ENCODE peak calls at places on chromosomes 6 and 20, in eight cellular contexts. P, V, R, C, F, G, B and K are unnamed samples.

GRCh38 chr6:3136361-3136760 is 17.9 kb downstream of the BPHL start:
- DNase-seq in P (no peak), V (no peak), R (no peak), C (no peak), F (no peak), G (no peak), B (no peak), K (no peak)

GRCh38 chr20:58839474-58839874 is 11.2 kb downstream of the GNAS-AS1 start:
- DNase-seq in P (peak), V (no peak), R (peak), C (no peak), F (peak), G (peak), B (no peak), K (no peak)

GRCh38 chr6:21999012-21999528 is 297.8 kb downstream of the PRL start:
- DNase-seq in P (peak), V (no peak), R (peak), C (peak), F (peak), G (peak), B (no peak), K (peak)

GRCh38 chr6:148345176-148345575 is 2.5 kb downstream of the SASH1 start:
- DNase-seq in P (no peak), V (no peak), R (no peak), C (no peak), F (no peak), G (no peak), B (no peak), K (no peak)

GRCh38 chr6:157493576-157493975 is 112.6 kb downstream of the ZDHHC14 start:
- DNase-seq in P (no peak), V (no peak), R (no peak), C (no peak), F (no peak), G (no peak), B (peak), K (no peak)

GRCh38 chr6:89999995-90000825 is 105.9 kb downstream of the GJA10 start:
- DNase-seq in P (no peak), V (no peak), R (no peak), C (no peak), F (no peak), G (no peak), B (no peak), K (no peak)

GRCh38 chr6:77462359-77463307 is 658 bp downstream of the HTR1B start:
- DNase-seq in P (no peak), V (no peak), R (peak), C (peak), F (no peak), G (no peak), B (peak), K (peak)

GRCh38 chr6:42007753-42008528 is 42.4 kb upstream of the TAF8 start:
- DNase-seq in P (no peak), V (no peak), R (no peak), C (no peak), F (no peak), G (no peak), B (no peak), K (no peak)

GRCh38 chr20:38143646-38144554 is 21.2 kb downstream of the TGM2 start:
- DNase-seq in P (peak), V (peak), R (peak), C (peak), F (peak), G (peak), B (peak), K (peak)

GRCh38 chr6:5179917-5180316 is 80.8 kb downstream of the LYRM4 start:
- DNase-seq in P (peak), V (no peak), R (no peak), C (no peak), F (no peak), G (no peak), B (no peak), K (no peak)

GRCh38 chr6:133512410-133513016 is 271.4 kb downstream of the EYA4 start:
- DNase-seq in P (peak), V (peak), R (peak), C (peak), F (peak), G (peak), B (peak), K (peak)

GRCh38 chr6:72940265-72940664 is 285.0 kb downstream of the KHDC1L start:
- DNase-seq in P (no peak), V (no peak), R (no peak), C (no peak), F (no peak), G (no peak), B (no peak), K (no peak)

GRCh38 chr6:46221221-46221793 is 50.5 kb upstream of the ENPP5 start:
- DNase-seq in P (peak), V (no peak), R (peak), C (peak), F (peak), G (peak), B (no peak), K (peak)

GRCh38 chr6:24105146-24105545 is 20.9 kb upstream of the NRSN1 start:
- DNase-seq in P (no peak), V (no peak), R (no peak), C (no peak), F (no peak), G (no peak), B (no peak), K (no peak)

GRCh38 chr6:43771858-43772570 is 2.0 kb downstream of the VEGFA start:
- DNase-seq in P (no peak), V (peak), R (peak), C (peak), F (peak), G (no peak), B (peak), K (no peak)

GRCh38 chr6:157879873-157880254 is 56.8 kb downstream of the SNX9 start:
- DNase-seq in P (no peak), V (no peak), R (no peak), C (no peak), F (no peak), G (no peak), B (no peak), K (no peak)

GRCh38 chr6:126811307-126811706 is 307.2 kb upstream of the RSPO3 start:
- DNase-seq in P (peak), V (peak), R (peak), C (no peak), F (peak), G (peak), B (no peak), K (peak)

GRCh38 chr20:14828459-14828858 is 491.0 kb upstream of the FLRT3 start:
- DNase-seq in P (no peak), V (no peak), R (no peak), C (no peak), F (no peak), G (no peak), B (no peak), K (no peak)

GRCh38 chr6:26571592-26572296 is 25.0 kb upstream of the ABT1 start:
- DNase-seq in P (peak), V (peak), R (peak), C (peak), F (peak), G (peak), B (peak), K (peak)

GRCh38 chr20:61877776-61878477 is 187.8 kb downstream of the TAF4 start:
- DNase-seq in P (no peak), V (no peak), R (no peak), C (no peak), F (no peak), G (no peak), B (no peak), K (no peak)

GRCh38 chr6:104771258-104771832 is 88.4 kb downstream of the HACE1 start:
- DNase-seq in P (peak), V (no peak), R (peak), C (no peak), F (peak), G (peak), B (no peak), K (no peak)

GRCh38 chr6:33607784-33608161 is 13.3 kb upstream of the ITPR3 start:
- DNase-seq in P (no peak), V (no peak), R (no peak), C (no peak), F (no peak), G (no peak), B (peak), K (no peak)

GRCh38 chr6:22320750-22321149 is 23.9 kb upstream of the PRL start:
- DNase-seq in P (peak), V (no peak), R (peak), C (peak), F (peak), G (peak), B (no peak), K (peak)

GRCh38 chr6:104653786-104654185 is 205.9 kb downstream of the HACE1 start:
- DNase-seq in P (no peak), V (no peak), R (no peak), C (no peak), F (no peak), G (no peak), B (no peak), K (no peak)

GRCh38 chr20:53943522-53944291 is 126.7 kb downstream of the BCAS1 start:
- DNase-seq in P (peak), V (no peak), R (peak), C (no peak), F (peak), G (peak), B (no peak), K (peak)

GRCh38 chr20:10714236-10714975 is 40.6 kb upstream of the JAG1 start:
- DNase-seq in P (no peak), V (no peak), R (no peak), C (no peak), F (no peak), G (no peak), B (no peak), K (peak)

DNA sequence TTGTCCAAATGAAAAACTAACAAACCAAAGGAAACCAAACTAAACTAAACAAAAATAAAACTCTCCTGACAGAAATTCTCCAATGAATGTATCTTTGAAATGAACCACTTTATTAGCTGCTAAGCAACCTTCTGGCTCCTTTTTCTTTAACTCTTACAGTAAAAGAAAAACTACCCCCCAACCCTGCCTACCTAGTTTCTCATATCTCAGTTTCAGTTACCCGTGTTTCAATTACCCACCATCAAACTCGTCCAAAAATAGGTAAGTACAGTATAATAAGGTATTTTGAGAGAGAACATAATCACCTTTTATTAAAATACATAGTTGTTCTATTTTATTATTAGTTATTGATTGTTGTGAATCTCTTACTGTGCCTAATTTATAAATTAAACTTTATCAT is 177.4 kb upstream of the THEMIS start:
- DNase-seq in P (no peak), V (no peak), R (no peak), C (no peak), F (no peak), G (no peak), B (no peak), K (no peak)
- H3K4me3 ChIP-seq in P (no peak), V (no peak), R (no peak), C (no peak), F (no peak), G (no peak), B (no peak), K (no peak)

DNA sequence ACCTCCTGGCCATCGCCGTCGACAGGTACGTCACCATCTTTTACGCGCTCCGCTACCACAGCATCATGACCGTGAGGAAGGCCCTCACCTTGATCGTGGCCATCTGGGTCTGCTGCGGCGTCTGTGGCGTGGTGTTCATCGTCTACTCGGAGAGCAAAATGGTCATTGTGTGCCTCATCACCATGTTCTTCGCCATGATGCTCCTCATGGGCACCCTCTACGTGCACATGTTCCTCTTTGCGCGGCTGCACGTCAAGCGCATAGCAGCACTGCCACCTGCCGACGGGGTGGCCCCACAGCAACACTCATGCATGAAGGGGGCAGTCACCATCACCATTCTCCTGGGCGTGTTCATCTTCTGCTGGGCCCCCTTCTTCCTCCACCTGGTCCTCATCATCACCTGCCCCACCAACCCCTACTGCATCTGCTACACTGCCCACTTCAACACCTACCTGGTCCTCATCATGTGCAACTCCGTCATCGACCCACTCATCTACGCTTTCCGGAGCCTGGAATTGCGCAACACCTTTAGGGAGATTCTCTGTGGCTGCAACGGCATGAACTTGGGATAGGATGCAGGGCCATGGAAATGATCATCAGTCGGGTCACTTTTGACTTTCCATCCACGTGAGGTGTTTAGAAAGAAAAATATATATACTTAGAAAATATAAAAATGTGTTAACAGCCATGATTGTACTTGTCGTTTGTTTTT is 868 bp downstream of the MC3R start:
- DNase-seq in P (no peak), V (no peak), R (no peak), C (no peak), F (peak), G (no peak), B (peak), K (no peak)
- TF ChIP-seq CTCF in P (peak), V (peak), R (peak), C (peak), F (peak), G (no peak), B (peak), K (peak)

GRCh38 chr20:8213270-8213669 is 81.2 kb downstream of the PLCB1 start:
- DNase-seq in P (no peak), V (no peak), R (no peak), C (no peak), F (no peak), G (no peak), B (no peak), K (no peak)

GRCh38 chr20:8216375-8217200 is 84.5 kb downstream of the PLCB1 start:
- DNase-seq in P (no peak), V (no peak), R (no peak), C (no peak), F (no peak), G (no peak), B (no peak), K (no peak)

GRCh38 chr20:8212286-8212685 is 80.2 kb downstream of the PLCB1 start:
- DNase-seq in P (peak), V (no peak), R (no peak), C (no peak), F (no peak), G (no peak), B (no peak), K (peak)

GRCh38 chr20:8215516-8215915 is 83.5 kb downstream of the PLCB1 start:
- DNase-seq in P (peak), V (no peak), R (peak), C (peak), F (peak), G (peak), B (no peak), K (peak)

DNA sequence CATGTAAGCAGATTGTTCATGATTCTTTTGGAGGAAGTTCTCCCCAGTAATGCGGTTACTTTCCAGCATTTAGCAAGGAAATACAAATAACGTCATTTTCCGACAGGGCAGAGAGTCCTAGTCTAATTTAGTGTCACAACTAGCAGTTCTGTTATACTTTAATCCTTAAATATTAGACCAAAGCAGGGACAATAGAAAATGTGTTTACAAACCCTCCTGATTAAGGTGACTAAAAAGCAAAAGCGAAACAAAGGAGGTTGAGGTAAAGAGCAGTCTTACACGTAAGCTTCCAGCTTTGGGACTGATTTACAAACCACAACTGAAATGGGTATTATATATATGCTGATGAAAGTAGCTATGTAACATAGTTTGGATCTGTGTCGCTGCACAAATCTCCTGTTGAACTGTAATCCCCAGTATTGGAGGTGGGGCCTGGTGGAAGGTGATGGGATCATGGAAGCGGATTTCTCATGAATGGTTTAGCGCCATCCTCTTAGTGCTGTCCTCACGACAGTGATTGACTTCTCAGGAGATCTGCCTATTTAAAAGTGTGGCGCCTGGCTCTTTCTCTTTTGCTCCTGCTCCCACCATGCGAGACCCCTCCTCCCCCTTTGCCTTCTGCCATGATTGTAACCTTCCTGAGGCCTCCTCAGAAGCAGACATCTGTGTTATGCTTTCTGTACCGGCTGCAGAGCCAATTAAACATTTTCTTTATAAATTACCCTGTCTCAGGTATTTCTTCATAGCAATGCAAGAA is 81.9 kb downstream of the PLCB1 start:
- DNase-seq in P (no peak), V (no peak), R (no peak), C (no peak), F (no peak), G (no peak), B (no peak), K (no peak)
- H3K4me3 ChIP-seq in P (no peak), V (no peak), R (no peak), C (no peak), F (no peak), G (no peak), B (no peak), K (no peak)

GRCh38 chr20:18532626-18533025 is 24.9 kb downstream of the SEC23B start:
- DNase-seq in P (no peak), V (no peak), R (no peak), C (no peak), F (no peak), G (no peak), B (no peak), K (no peak)
- TF ChIP-seq CTCF in P (no peak), V (no peak), R (no peak), C (no peak), F (no peak), G (no peak), B (no peak), K (no peak)

DNA sequence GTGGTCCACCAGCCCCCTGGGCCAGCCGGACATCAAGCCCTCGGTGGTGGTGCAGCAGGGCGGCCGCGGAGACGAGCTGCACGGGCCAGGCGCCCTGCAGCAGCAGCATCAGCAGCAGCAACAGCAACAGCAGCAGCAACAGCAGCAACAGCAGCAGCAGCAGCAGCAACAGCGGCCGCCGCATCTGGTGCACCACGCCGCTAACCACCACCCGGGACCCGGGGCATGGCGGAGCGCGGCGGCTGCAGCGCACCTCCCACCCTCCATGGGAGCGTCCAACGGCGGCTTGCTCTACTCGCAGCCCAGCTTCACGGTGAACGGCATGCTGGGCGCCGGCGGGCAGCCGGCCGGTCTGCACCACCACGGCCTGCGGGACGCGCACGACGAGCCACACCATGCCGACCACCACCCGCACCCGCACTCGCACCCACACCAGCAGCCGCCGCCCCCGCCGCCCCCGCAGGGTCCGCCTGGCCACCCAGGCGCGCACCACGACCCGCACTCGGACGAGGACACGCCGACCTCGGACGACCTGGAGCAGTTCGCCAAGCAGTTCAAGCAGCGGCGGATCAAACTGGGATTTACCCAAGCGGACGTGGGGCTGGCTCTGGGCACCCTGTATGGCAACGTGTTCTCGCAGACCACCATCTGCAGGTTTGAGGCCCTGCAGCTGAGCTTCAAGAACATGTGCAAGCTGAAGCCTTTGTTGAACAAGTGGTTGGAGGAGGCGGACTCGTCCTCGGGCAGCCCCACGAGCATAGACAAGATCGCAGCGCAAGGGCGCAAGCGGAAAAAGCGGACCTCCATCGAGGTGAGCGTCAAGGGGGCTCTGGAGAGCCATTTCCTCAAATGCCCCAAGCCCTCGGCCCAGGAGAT is 1.0 kb downstream of the POU3F2 start:
- DNase-seq in P (no peak), V (no peak), R (no peak), C (no peak), F (no peak), G (no peak), B (no peak), K (peak)
- H3K4me3 ChIP-seq in P (no peak), V (no peak), R (peak), C (peak), F (no peak), G (peak), B (no peak), K (peak)

DNA sequence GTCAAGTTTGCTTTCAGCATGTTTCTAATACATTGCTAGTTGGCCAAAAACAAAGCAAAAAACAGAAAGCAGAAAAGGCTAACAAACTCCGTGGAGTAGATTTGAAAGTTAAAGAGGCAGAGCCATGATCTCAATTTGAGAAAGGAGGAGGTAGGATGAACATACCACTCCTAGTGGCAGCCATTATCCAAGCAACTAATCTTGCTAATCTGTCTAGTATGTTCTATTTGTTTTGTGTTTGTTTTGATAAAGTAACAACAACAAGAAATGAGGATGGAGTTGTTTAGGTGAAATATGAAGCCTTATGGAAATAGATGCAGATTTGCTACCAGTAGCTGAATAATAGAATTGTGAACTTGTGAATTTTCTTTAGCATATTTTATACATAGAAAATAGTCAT is 295.5 kb upstream of the PRDM1 start:
- DNase-seq in P (no peak), V (no peak), R (peak), C (no peak), F (no peak), G (no peak), B (no peak), K (no peak)
- TF ChIP-seq CTCF in P (peak), V (no peak), R (peak), C (peak), F (no peak), G (peak), B (no peak), K (peak)

GRCh38 chr20:44582321-44583025 is at the start of gene PKIG:
- DNase-seq in P (peak), V (no peak), R (peak), C (peak), F (peak), G (peak), B (no peak), K (peak)
- H3K4me3 ChIP-seq in P (peak), V (no peak), R (peak), C (peak), F (peak), G (peak), B (peak), K (peak)